ENCODE peak calls at places on chromosomes 6 and 20, in four cellular contexts. A, B, I and P are unnamed samples.

GRCh38 chr6:20705741-20706140 is 171.5 kb downstream of the CDKAL1 start:
- DNase-seq in A (no peak), B (no peak), I (no peak), P (no peak)

GRCh38 chr6:157036245-157036681 is 259.1 kb downstream of the ARID1B start:
- DNase-seq in A (no peak), B (no peak), I (peak), P (no peak)

GRCh38 chr6:149212892-149213786 is 104.4 kb upstream of the TAB2 start:
- DNase-seq in A (no peak), B (no peak), I (no peak), P (no peak)

GRCh38 chr6:39347906-39348585 is 25.5 kb upstream of the KCNK16 start:
- DNase-seq in A (peak), B (peak), I (peak), P (no peak)

GRCh38 chr6:3422457-3422816 is 34.4 kb downstream of the SLC22A23 start:
- DNase-seq in A (no peak), B (no peak), I (no peak), P (no peak)

GRCh38 chr6:12348530-12349511 is 58.7 kb downstream of the EDN1 start:
- DNase-seq in A (peak), B (peak), I (no peak), P (no peak)

GRCh38 chr20:49446808-49447207 is 35.7 kb downstream of the KCNB1 start:
- DNase-seq in A (peak), B (no peak), I (peak), P (no peak)

GRCh38 chr6:106192824-106193223 is 106.7 kb downstream of the PRDM1 start:
- DNase-seq in A (no peak), B (no peak), I (no peak), P (no peak)

GRCh38 chr6:105611606-105612005 is 208.7 kb upstream of the PREP start:
- DNase-seq in A (no peak), B (no peak), I (no peak), P (no peak)

GRCh38 chr6:1402369-1402768 is 13.0 kb downstream of the FOXF2 start:
- DNase-seq in A (no peak), B (no peak), I (no peak), P (no peak)

GRCh38 chr20:17898548-17898994 is 70.0 kb downstream of the SNX5 start:
- DNase-seq in A (peak), B (peak), I (peak), P (no peak)

GRCh38 chr6:6085928-6086668 is 79.4 kb upstream of the NRN1 start:
- DNase-seq in A (no peak), B (no peak), I (no peak), P (no peak)

GRCh38 chr6:57435475-57436163 is 118.2 kb downstream of the PRIM2 start:
- DNase-seq in A (no peak), B (no peak), I (no peak), P (no peak)

GRCh38 chr6:138999949-139000725 is 12.1 kb upstream of the REPS1 start:
- DNase-seq in A (no peak), B (no peak), I (no peak), P (no peak)

GRCh38 chr6:140082867-140083297 is 708.4 kb upstream of the CITED2 start:
- DNase-seq in A (no peak), B (no peak), I (no peak), P (no peak)

GRCh38 chr6:34610819-34611477 is 54.8 kb upstream of the SPDEF start:
- DNase-seq in A (peak), B (peak), I (no peak), P (no peak)

GRCh38 chr20:38982291-38982690 is 20.1 kb downstream of the DHX35 start:
- DNase-seq in A (no peak), B (no peak), I (no peak), P (no peak)

GRCh38 chr6:158417760-158418098 is 105.5 kb downstream of the TULP4 start:
- DNase-seq in A (no peak), B (no peak), I (no peak), P (no peak)

GRCh38 chr6:91317247-91317646 is 730.4 kb upstream of the MAP3K7 start:
- DNase-seq in A (no peak), B (no peak), I (peak), P (no peak)

GRCh38 chr6:32689531-32690505 is 23.4 kb upstream of the HLA-DQB1 start:
- DNase-seq in A (no peak), B (no peak), I (no peak), P (peak)

GRCh38 chr6:132818404-132819359 is 4.3 kb downstream of the RPS12 start:
- DNase-seq in A (no peak), B (no peak), I (peak), P (no peak)

DNA sequence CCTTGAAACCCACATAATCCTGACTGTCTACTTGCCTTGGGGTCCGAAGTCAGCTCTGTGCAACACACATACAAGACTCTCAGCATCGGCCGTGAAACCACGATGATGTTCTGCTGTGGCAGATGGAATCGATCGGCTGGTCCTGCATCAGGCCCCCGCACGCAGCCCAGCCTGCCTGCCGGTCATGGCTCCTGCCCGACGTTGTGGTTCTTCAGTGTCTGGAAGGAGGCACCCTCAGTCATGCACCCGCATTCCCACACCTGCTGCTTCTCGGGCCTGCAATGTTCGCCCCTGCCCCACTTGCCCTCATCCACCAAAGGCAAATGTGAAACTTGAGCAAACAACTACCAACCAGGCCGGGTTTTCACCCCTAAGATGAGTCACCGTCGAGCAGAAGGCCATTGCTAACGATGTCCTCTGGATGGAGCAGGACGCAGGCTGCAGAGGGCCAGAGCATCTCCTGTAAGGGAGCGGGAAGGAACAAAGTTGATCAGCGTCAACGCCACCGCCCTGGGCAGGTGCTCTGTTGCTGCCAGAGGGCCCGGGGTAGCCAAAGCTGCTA is 128.9 kb upstream of the PDE10A start:
- DNase-seq in A (no peak), B (no peak), I (no peak), P (no peak)
- TF ChIP-seq REST in A (no peak), B (no peak), I (no peak), P (no peak)

DNA sequence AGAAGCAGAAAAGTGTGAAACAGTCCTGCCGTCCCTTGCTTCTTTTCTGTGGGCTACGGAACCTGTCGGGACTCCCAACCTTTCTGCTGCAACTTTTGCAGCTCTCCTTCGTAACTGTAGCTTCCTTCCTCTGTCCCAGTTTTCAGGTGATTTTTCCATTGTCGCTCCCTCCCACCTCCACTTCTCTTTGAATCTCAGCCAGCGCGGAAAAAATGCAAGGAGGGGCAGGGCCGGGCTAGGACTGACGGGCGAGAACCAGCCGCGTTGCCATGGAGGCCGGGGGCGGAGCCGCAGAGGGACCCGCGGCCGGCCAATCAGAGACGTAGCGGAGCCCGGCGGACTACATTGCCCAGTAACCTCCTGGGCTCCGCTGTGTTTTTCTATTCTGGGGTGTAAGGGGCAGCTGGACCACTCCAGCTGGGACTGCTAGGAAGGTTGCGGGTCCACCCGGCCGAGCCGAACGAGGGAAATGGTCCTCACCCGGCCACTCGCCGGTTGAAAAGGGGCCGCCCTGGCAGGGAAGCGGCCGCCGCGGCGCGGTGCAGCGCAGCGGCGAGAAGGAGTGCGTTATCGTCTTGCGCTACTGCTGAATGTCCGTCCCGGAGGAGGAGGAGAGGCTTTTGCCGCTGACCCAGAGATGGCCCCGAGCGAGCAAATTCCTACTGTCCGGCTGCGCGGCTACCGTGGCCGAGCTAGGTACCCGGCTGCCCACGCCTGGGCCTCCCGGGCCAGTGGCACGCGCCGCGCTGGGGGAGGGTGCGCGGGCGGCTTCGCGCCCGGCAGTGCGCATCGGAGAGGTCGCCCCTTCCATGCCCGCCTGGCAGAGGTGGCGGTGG is at the start of the genes CYP39A1 and SLC25A27:
- DNase-seq in A (peak), B (peak), I (peak), P (no peak)
- TF ChIP-seq REST in A (no peak), B (no peak), I (no peak), P (no peak)

GRCh38 chr20:53876956-53877355 is 193.4 kb downstream of the BCAS1 start:
- DNase-seq in A (no peak), B (no peak), I (no peak), P (no peak)

GRCh38 chr20:53880108-53880641 is 190.2 kb downstream of the BCAS1 start:
- DNase-seq in A (no peak), B (no peak), I (no peak), P (no peak)

GRCh38 chr20:53879048-53879684 is 191.2 kb downstream of the BCAS1 start:
- DNase-seq in A (no peak), B (no peak), I (no peak), P (no peak)

GRCh38 chr20:53876470-53876869 is 193.9 kb downstream of the BCAS1 start:
- DNase-seq in A (no peak), B (no peak), I (no peak), P (no peak)

DNA sequence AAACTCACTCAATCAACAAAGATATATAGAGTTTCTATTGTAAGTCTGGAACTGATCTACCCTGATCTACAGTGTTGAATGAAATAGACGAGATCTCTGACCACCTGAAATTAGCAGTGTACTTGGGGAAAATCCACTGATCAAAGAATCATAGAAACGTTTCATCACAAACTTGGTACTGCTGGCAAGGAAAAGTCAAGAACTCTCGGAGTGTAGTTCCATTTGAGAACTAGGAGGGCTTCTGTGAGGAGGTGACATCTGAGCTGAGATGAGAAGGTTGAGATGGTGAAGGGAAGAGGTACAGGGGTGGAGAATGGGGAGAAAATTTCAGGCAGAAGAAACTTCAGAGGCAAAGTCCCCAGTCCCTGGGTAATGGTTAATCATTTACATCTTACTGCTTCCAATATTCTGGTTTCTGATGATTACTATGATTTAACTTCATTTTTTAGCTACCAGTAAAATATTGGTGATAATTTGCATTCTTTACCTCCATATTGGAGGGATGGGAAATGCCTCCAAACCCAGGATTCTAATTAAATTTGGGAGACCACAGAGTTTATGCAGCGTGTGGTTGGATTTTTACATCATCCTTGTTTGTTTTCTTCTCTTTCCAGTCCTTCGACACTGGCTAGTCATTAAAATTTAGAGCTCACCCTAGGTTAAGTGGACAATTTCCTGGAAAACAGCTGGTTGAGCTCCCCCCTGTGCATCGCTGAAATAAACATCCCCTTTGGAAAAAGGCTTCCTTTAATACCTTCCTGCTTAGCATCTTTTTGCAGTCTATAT is 191.9 kb downstream of the BCAS1 start:
- DNase-seq in A (no peak), B (no peak), I (no peak), P (no peak)
- TF ChIP-seq REST in A (no peak), B (no peak), I (no peak), P (no peak)

DNA sequence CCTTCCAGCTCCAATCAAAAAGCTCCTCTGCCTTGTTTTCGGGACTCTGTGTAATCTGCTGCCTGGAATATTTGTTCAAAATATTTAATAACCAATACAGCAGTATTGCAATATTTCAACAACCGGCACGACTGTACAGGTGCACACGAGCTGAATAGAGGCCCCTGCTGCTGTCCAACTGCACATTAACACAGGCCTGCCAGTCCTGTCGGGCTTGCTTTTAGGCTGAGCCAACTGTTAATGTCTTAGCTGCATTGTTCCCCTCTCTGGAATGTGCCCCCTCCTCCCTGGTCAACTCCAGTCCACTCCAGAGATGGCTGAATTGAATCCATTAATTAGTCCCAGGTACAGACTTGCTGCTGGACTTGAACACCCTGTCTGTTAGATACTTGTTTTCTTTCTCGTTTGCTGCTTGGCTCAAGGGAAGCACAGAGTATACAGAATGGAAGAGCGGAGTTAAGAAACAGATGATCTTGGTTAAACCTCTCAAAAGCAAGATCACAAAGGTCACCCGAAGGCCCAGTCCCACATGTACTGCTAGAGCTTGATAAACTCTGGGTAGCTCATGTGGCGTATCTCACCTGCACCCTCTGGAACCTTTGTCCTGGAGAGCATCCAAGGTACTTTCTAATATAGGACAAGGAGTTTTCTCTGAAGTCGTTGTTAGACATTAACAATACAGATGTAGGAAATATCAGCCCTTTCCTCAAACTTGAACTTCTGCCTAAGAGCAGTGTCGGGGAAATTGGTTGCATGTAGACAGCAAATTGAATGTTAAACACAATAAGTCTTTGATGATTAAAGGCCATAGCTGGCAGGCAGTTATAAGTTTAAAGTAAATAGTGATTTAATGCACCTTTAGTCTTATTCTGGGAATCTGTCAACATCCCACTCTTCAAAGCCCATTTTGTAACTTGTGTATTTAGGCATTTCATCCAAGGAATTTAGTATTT is 31.9 kb downstream of the SHLD1 start:
- DNase-seq in A (peak), B (no peak), I (peak), P (no peak)
- TF ChIP-seq REST in A (no peak), B (no peak), I (no peak), P (no peak)

DNA sequence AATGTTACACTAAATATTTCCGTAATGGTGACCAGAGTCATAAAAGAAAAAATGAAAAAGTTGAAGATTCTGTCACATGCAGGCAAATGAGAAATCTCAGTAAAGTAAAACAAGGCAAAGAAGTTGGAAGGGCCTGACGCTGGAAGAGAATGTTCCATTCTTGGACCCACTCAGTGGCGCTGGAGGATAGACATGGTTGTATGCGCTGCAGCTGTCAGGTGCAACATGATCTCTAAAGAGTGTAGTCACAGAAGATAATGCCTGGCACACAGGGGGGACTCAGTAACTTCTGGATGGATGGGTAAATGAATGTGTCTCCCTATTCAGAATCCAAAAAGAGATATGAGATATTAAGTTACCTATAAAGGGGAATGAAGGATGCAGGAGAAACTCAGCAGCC is 116.3 kb downstream of the FAXC start:
- DNase-seq in A (no peak), B (no peak), I (no peak), P (no peak)
- TF ChIP-seq REST in A (no peak), B (no peak), I (no peak), P (no peak)